ENCODE peak calls at places on chromosomes 1 and 21, in four cellular contexts. P, N, J and B are unnamed samples.

GRCh38 chr1:155254714-155255242 is 505 bp downstream of the ENTREP3 start:
- DNase-seq in P (peak; percentile 71), N (peak; percentile 71), J (no peak), B (no peak)

GRCh38 chr1:25874635-25875153 is 814 bp downstream of the PAQR7 start:
- DNase-seq in P (no peak), N (no peak), J (no peak), B (no peak)

GRCh38 chr21:18275740-18276139 is 31.1 kb downstream of the CHODL start:
- DNase-seq in P (no peak), N (no peak), J (no peak), B (no peak)

GRCh38 chr1:209421186-209421585 is 162.3 kb upstream of the CAMK1G start:
- DNase-seq in P (no peak), N (no peak), J (no peak), B (no peak)

GRCh38 chr1:212977781-212978645 is 27.7 kb downstream of the VASH2 start:
- DNase-seq in P (no peak), N (no peak), J (no peak), B (no peak)

GRCh38 chr1:222653178-222653827 is 35.4 kb downstream of the MIA3 start:
- DNase-seq in P (no peak), N (no peak), J (no peak), B (no peak)

GRCh38 chr21:40768056-40768455 is 78.9 kb downstream of the DSCAM start:
- DNase-seq in P (no peak), N (no peak), J (no peak), B (no peak)

GRCh38 chr1:72283204-72284083 is 1.1 kb upstream of the NEGR1 start:
- DNase-seq in P (peak; percentile 85), N (peak; percentile 72), J (no peak), B (no peak)

GRCh38 chr21:45551316-45551715 is 9.1 kb upstream of the SLC19A1 start:
- DNase-seq in P (no peak), N (no peak), J (no peak), B (no peak)

GRCh38 chr1:213448360-213448759 is 397.3 kb downstream of the RPS6KC1 start:
- DNase-seq in P (no peak), N (no peak), J (no peak), B (no peak)

GRCh38 chr1:168381850-168382249 is 101.2 kb downstream of the TBX19 start:
- DNase-seq in P (no peak), N (no peak), J (no peak), B (no peak)

GRCh38 chr1:240329443-240329842 is 237.8 kb downstream of the FMN2 start:
- DNase-seq in P (no peak), N (no peak), J (no peak), B (no peak)

GRCh38 chr1:60572378-60572777 is 498.8 kb upstream of the C1orf87 start:
- DNase-seq in P (no peak), N (no peak), J (no peak), B (no peak)

GRCh38 chr1:156153362-156153761 is at the start of gene SEMA4A:
- DNase-seq in P (no peak), N (no peak), J (no peak), B (no peak)

GRCh38 chr1:164619006-164619784 is 60.2 kb downstream of the PBX1 start:
- DNase-seq in P (no peak), N (no peak), J (no peak), B (no peak)

GRCh38 chr1:182631954-182632353 is 27.8 kb upstream of the RGS16 start:
- DNase-seq in P (no peak), N (no peak), J (no peak), B (no peak)

GRCh38 chr21:35476616-35477395 is 427.7 kb upstream of the RUNX1 start:
- DNase-seq in P (no peak), N (no peak), J (no peak), B (no peak)

GRCh38 chr1:28154083-28154594 is 22.4 kb downstream of the PTAFR start:
- DNase-seq in P (no peak), N (no peak), J (no peak), B (no peak)

GRCh38 chr1:198492872-198493271 is 47.6 kb downstream of the ATP6V1G3 start:
- DNase-seq in P (no peak), N (no peak), J (no peak), B (no peak)

GRCh38 chr1:87325982-87326738 is 2.5 kb upstream of the LMO4 start:
- DNase-seq in P (no peak), N (no peak), J (no peak), B (peak; percentile 40)

GRCh38 chr1:153441238-153441755 is 19.2 kb downstream of the S100A7 start:
- DNase-seq in P (no peak), N (no peak), J (no peak), B (no peak)

GRCh38 chr1:113146242-113147072 is 73.5 kb downstream of the LRIG2 start:
- DNase-seq in P (no peak), N (no peak), J (no peak), B (peak; percentile 6)

GRCh38 chr1:167629681-167630567 is at the start of gene RCSD1:
- DNase-seq in P (peak; percentile 83), N (peak; percentile 77), J (peak; percentile 55), B (peak; percentile 36)

GRCh38 chr1:198913667-198914066 is 274.8 kb downstream of the PTPRC start:
- DNase-seq in P (peak; percentile 57), N (no peak), J (no peak), B (no peak)

GRCh38 chr1:7230896-7231210 is 445.6 kb downstream of the CAMTA1 start:
- DNase-seq in P (no peak), N (no peak), J (no peak), B (no peak)

GRCh38 chr1:32485554-32486255 is 20.8 kb downstream of the ZBTB8B start:
- DNase-seq in P (no peak), N (no peak), J (no peak), B (no peak)

GRCh38 chr1:2046225-2046917 is 3.8 kb upstream of the PRKCZ start:
- DNase-seq in P (peak; percentile 82), N (peak; percentile 85), J (no peak), B (no peak)

GRCh38 chr1:71210746-71211145 is 129.9 kb upstream of the ZRANB2 start:
- DNase-seq in P (no peak), N (no peak), J (no peak), B (no peak)

GRCh38 chr1:43171312-43171875 is 696 bp downstream of the EBNA1BP2 start:
- DNase-seq in P (no peak), N (no peak), J (no peak), B (no peak)

GRCh38 chr1:1613509-1614082 is 1.7 kb upstream of the MIB2 start:
- DNase-seq in P (no peak), N (no peak), J (no peak), B (no peak)

GRCh38 chr21:46038871-46039397 is 57.4 kb downstream of the COL6A1 start:
- DNase-seq in P (peak; percentile 89), N (peak; percentile 66), J (no peak), B (no peak)

GRCh38 chr1:206690516-206690915 is 5.8 kb downstream of the MAPKAPK2 start:
- DNase-seq in P (peak; percentile 77), N (no peak), J (no peak), B (no peak)

GRCh38 chr21:34890724-34891609 is 158.1 kb downstream of the RUNX1 start:
- DNase-seq in P (peak; percentile 68), N (peak; percentile 63), J (no peak), B (no peak)

GRCh38 chr1:115076384-115076906 is 12.9 kb downstream of the TSPAN2 start:
- DNase-seq in P (no peak), N (no peak), J (no peak), B (no peak)

GRCh38 chr1:20100632-20101355 is 18.5 kb downstream of the PLA2G2D start:
- DNase-seq in P (no peak), N (no peak), J (no peak), B (peak; percentile 5)

GRCh38 chr1:91651671-91652071 is 151.0 kb downstream of the CDC7 start:
- DNase-seq in P (peak; percentile 70), N (peak; percentile 57), J (no peak), B (no peak)